ENCODE peak calls at places on chromosomes 12 and 14, in seven cellular contexts. One of them, this sample, is unnamed.

GRCh38 chr14:21136024-21136423 is 19.8 kb downstream of the OR5AU1 start:
- DNase-seq in HepG2: peak
- DNase-seq in GM23248: peak
- DNase-seq in trophoblast cell: no peak
- DNase-seq in GM12878: no peak
- DNase-seq in mesendoderm: peak
- DNase-seq in endothelial cell of umbilical vein: peak
- DNase-seq in this sample: no peak

GRCh38 chr12:93387780-93388179 is 10.1 kb downstream of the NUDT4 start:
- DNase-seq in endothelial cell of umbilical vein: peak
- DNase-seq in HepG2: no peak
- DNase-seq in GM23248: peak
- DNase-seq in mesendoderm: no peak
- DNase-seq in GM12878: no peak
- DNase-seq in trophoblast cell: no peak
- DNase-seq in this sample: no peak

GRCh38 chr12:107356266-107356936 is 263.1 kb upstream of the CRY1 start:
- DNase-seq in HepG2: peak
- DNase-seq in endothelial cell of umbilical vein: no peak
- DNase-seq in trophoblast cell: peak
- DNase-seq in GM12878: no peak
- DNase-seq in GM23248: peak
- DNase-seq in mesendoderm: no peak
- DNase-seq in this sample: no peak

GRCh38 chr12:1837541-1838206 is 17.3 kb downstream of the LRTM2 start:
- DNase-seq in mesendoderm: no peak
- DNase-seq in GM12878: no peak
- DNase-seq in trophoblast cell: no peak
- DNase-seq in GM23248: no peak
- DNase-seq in HepG2: peak
- DNase-seq in endothelial cell of umbilical vein: peak
- DNase-seq in this sample: peak

GRCh38 chr14:101817511-101818001 is 56.0 kb downstream of the PPP2R5C start:
- DNase-seq in mesendoderm: no peak
- DNase-seq in GM23248: no peak
- DNase-seq in HepG2: no peak
- DNase-seq in GM12878: no peak
- DNase-seq in trophoblast cell: no peak
- DNase-seq in endothelial cell of umbilical vein: no peak
- DNase-seq in this sample: no peak

GRCh38 chr12:47071241-47071852 is 8.1 kb upstream of the PCED1B start:
- DNase-seq in endothelial cell of umbilical vein: no peak
- DNase-seq in HepG2: peak
- DNase-seq in GM23248: peak
- DNase-seq in trophoblast cell: peak
- DNase-seq in GM12878: no peak
- DNase-seq in mesendoderm: peak
- DNase-seq in this sample: no peak

GRCh38 chr14:68616255-68616902 is 176.5 kb downstream of the ZFP36L1 start:
- DNase-seq in GM23248: peak
- DNase-seq in mesendoderm: peak
- DNase-seq in HepG2: no peak
- DNase-seq in GM12878: no peak
- DNase-seq in endothelial cell of umbilical vein: peak
- DNase-seq in trophoblast cell: no peak
- DNase-seq in this sample: no peak

GRCh38 chr12:40055227-40055579 is 50.7 kb downstream of the SLC2A13 start:
- DNase-seq in GM12878: no peak
- DNase-seq in mesendoderm: peak
- DNase-seq in trophoblast cell: peak
- DNase-seq in GM23248: peak
- DNase-seq in endothelial cell of umbilical vein: no peak
- DNase-seq in HepG2: no peak
- DNase-seq in this sample: no peak

GRCh38 chr12:80895240-80895639 is 42.5 kb downstream of the LIN7A start:
- DNase-seq in endothelial cell of umbilical vein: no peak
- DNase-seq in GM23248: no peak
- DNase-seq in mesendoderm: no peak
- DNase-seq in HepG2: no peak
- DNase-seq in GM12878: no peak
- DNase-seq in trophoblast cell: no peak
- DNase-seq in this sample: no peak

GRCh38 chr12:27504506-27504905 is 19.5 kb upstream of the PPFIBP1 start:
- DNase-seq in HepG2: no peak
- DNase-seq in GM23248: peak
- DNase-seq in mesendoderm: no peak
- DNase-seq in endothelial cell of umbilical vein: no peak
- DNase-seq in GM12878: no peak
- DNase-seq in trophoblast cell: no peak
- DNase-seq in this sample: no peak

GRCh38 chr14:90495357-90496276 is 98.8 kb downstream of the CALM1 start:
- DNase-seq in GM23248: peak
- DNase-seq in trophoblast cell: peak
- DNase-seq in endothelial cell of umbilical vein: peak
- DNase-seq in GM12878: no peak
- DNase-seq in HepG2: peak
- DNase-seq in mesendoderm: peak
- DNase-seq in this sample: no peak

GRCh38 chr12:32390572-32391219 is 8.7 kb upstream of the FGD4 start:
- DNase-seq in mesendoderm: peak
- DNase-seq in HepG2: peak
- DNase-seq in trophoblast cell: no peak
- DNase-seq in GM12878: no peak
- DNase-seq in endothelial cell of umbilical vein: peak
- DNase-seq in GM23248: peak
- DNase-seq in this sample: peak

GRCh38 chr14:102739190-102739469 is 38.1 kb upstream of the TRAF3 start:
- DNase-seq in HepG2: no peak
- DNase-seq in trophoblast cell: peak
- DNase-seq in GM23248: no peak
- DNase-seq in GM12878: no peak
- DNase-seq in mesendoderm: no peak
- DNase-seq in endothelial cell of umbilical vein: no peak
- DNase-seq in this sample: no peak

GRCh38 chr12:11753151-11753501 is 103.7 kb downstream of the ETV6 start:
- DNase-seq in HepG2: no peak
- DNase-seq in endothelial cell of umbilical vein: no peak
- DNase-seq in GM12878: no peak
- DNase-seq in GM23248: no peak
- DNase-seq in mesendoderm: no peak
- DNase-seq in trophoblast cell: no peak
- DNase-seq in this sample: no peak

GRCh38 chr12:65155784-65156183 is 13.6 kb upstream of the LEMD3 start:
- DNase-seq in mesendoderm: no peak
- DNase-seq in endothelial cell of umbilical vein: no peak
- DNase-seq in trophoblast cell: no peak
- DNase-seq in GM23248: no peak
- DNase-seq in HepG2: no peak
- DNase-seq in GM12878: peak
- DNase-seq in this sample: no peak

GRCh38 chr12:65156366-65156831 is 13.0 kb upstream of the LEMD3 start:
- DNase-seq in trophoblast cell: no peak
- DNase-seq in endothelial cell of umbilical vein: peak
- DNase-seq in GM12878: peak
- DNase-seq in HepG2: no peak
- DNase-seq in GM23248: peak
- DNase-seq in mesendoderm: no peak
- DNase-seq in this sample: no peak

GRCh38 chr12:65152012-65152411 is 17.4 kb upstream of the LEMD3 start:
- DNase-seq in trophoblast cell: no peak
- DNase-seq in endothelial cell of umbilical vein: no peak
- DNase-seq in GM23248: no peak
- DNase-seq in HepG2: peak
- DNase-seq in GM12878: no peak
- DNase-seq in mesendoderm: peak
- DNase-seq in this sample: no peak

GRCh38 chr12:65152586-65152985 is 16.8 kb upstream of the LEMD3 start:
- DNase-seq in trophoblast cell: no peak
- DNase-seq in mesendoderm: no peak
- DNase-seq in endothelial cell of umbilical vein: no peak
- DNase-seq in GM23248: no peak
- DNase-seq in GM12878: no peak
- DNase-seq in HepG2: no peak
- DNase-seq in this sample: no peak

DNA sequence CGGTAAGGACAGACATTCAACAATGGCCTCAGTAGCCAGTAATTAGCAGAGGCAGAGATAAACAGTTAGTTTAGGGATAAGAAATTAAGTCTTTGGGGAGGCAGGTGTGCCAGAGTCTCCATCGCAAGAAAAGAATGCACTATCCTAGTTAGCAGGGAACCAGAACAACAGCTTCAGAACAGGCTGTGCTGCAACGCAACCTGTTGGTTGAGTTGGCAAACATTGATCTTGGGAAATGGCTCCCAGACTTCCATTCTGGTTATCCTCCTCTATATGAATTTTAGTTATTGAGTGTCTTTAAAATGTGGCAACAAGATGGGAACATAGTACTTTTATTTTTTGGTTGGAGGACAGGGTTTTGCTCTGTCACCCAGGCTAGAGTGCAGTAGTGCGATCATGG is 12.3 kb upstream of the LEMD3 start:
- DNase-seq in GM12878: no peak
- DNase-seq in trophoblast cell: no peak
- DNase-seq in mesendoderm: no peak
- DNase-seq in GM23248: no peak
- DNase-seq in HepG2: no peak
- DNase-seq in endothelial cell of umbilical vein: no peak
- DNase-seq in this sample: no peak
- H3K4me3 ChIP-seq in GM12878: peak
- H3K4me3 ChIP-seq in trophoblast cell: no peak
- H3K4me3 ChIP-seq in mesendoderm: no peak
- H3K4me3 ChIP-seq in GM23248: no peak
- H3K4me3 ChIP-seq in HepG2: no peak
- H3K4me3 ChIP-seq in endothelial cell of umbilical vein: no peak
- H3K4me3 ChIP-seq in this sample: no peak

DNA sequence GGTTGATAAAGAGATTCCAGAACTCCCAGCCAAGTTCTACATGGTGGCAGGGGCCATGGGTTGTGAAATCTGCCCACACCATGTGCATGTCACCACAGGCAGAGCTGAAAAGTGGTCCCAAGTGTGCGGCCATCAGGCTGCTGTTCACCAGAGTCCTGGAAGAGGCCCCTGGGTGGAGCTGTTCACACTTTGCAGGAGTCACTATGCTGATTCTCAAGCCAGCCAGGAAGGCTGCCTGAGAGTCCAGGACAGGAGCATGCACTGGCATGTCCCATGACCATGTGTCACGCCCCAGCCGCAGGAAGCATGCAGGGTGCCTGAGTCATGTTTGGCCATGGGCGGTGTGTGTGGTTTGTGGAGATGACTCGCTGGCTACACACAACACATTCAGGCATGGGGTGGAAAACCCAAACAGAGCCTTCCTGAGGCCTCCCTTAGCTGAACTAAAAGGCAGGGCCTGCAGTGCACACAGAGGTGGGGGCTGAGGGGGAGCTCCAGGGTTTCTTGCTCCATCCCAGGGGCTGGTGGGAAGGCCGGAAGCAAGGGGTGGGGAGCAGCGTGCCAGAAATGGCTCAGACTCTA is 19.5 kb downstream of the ABCB9 start:
- DNase-seq in HepG2: peak
- DNase-seq in GM23248: peak
- DNase-seq in mesendoderm: peak
- DNase-seq in trophoblast cell: peak
- DNase-seq in endothelial cell of umbilical vein: peak
- DNase-seq in GM12878: peak
- DNase-seq in this sample: peak
- H3K9ac ChIP-seq in HepG2: no peak
- H3K9ac ChIP-seq in GM23248: peak
- H3K9ac ChIP-seq in mesendoderm: no peak
- H3K9ac ChIP-seq in trophoblast cell: no peak
- H3K9ac ChIP-seq in endothelial cell of umbilical vein: peak
- H3K9ac ChIP-seq in GM12878: no peak
- H3K9ac ChIP-seq in this sample: no peak

DNA sequence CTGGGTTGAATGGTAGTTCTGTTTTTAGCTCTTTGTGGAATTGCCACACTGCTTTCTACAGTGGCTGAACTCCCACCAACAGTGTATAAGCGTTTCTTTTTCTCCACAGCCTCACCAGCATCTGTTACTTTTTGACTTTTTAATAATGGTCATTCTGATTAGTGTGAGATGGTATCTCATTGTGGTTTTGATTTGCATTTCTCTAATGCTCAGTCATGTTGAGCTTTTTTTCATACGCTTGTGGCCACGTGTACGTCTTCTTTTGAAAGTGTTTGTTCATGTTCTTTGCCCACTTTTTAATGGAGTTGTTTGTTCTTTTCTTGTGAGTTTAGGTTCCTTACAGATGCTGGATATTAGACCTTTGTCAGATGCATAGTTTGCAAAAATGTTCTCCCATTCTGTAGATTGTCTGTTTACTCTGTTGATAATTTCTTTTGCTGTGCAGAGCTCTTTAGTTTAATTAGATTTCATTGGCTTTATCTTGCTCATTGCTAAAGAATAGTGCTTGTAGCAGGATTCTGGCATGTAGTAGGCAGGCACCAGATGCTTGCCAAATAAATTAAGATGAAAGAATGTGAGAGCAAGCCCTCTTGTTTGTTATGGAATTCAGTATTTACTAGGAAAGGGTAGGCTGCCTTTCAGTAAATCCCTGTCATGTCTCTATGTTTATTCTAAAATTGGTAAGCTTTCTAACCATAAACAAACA is 86.8 kb downstream of the PDE3A start:
- DNase-seq in GM23248: peak
- DNase-seq in GM12878: no peak
- DNase-seq in mesendoderm: no peak
- DNase-seq in endothelial cell of umbilical vein: no peak
- DNase-seq in trophoblast cell: no peak
- DNase-seq in HepG2: no peak
- DNase-seq in this sample: no peak
- H3K27ac ChIP-seq in GM23248: no peak
- H3K27ac ChIP-seq in GM12878: no peak
- H3K27ac ChIP-seq in mesendoderm: no peak
- H3K27ac ChIP-seq in endothelial cell of umbilical vein: no peak
- H3K27ac ChIP-seq in trophoblast cell: no peak
- H3K27ac ChIP-seq in HepG2: no peak
- H3K27ac ChIP-seq in this sample: no peak

GRCh38 chr14:71320734-71321555 is 413.7 kb downstream of the PCNX1 start:
- DNase-seq in GM12878: no peak
- DNase-seq in GM23248: peak
- DNase-seq in HepG2: no peak
- DNase-seq in trophoblast cell: peak
- DNase-seq in endothelial cell of umbilical vein: peak
- DNase-seq in mesendoderm: peak
- DNase-seq in this sample: peak
- H3K4me3 ChIP-seq in GM12878: peak
- H3K4me3 ChIP-seq in GM23248: peak
- H3K4me3 ChIP-seq in HepG2: peak
- H3K4me3 ChIP-seq in trophoblast cell: peak
- H3K4me3 ChIP-seq in endothelial cell of umbilical vein: peak
- H3K4me3 ChIP-seq in mesendoderm: peak
- H3K4me3 ChIP-seq in this sample: peak

This sample was measured in kidney.